ENCODE peak calls at places on chromosome 16, in five cellular contexts. K is dorsolateral prefrontal cortex; Q is GOT3; A is nucleus accumbens; Y is stimulated activated naive CD4-positive, alpha-beta T cell. P is an unnamed sample.

GRCh38 chr16:88279998-88280397 is 102.8 kb upstream of the ZNF469 start:
- DNase-seq in Y (no peak), K (no peak), Q (no peak), A (no peak), P (no peak)

GRCh38 chr16:8882725-8883377 is 700 bp downstream of the LITAFD start:
- DNase-seq in Q (no peak), K (no peak), Y (no peak), A (no peak), P (no peak)

GRCh38 chr16:2983706-2984136 is 3.5 kb upstream of the PKMYT1 start:
- DNase-seq in A (peak; percentile 65), Q (peak; percentile 52), K (peak; percentile 78), Y (peak; percentile 24), P (peak; percentile 76)

GRCh38 chr16:7374614-7375174 is 42.0 kb downstream of the RBFOX1 start:
- DNase-seq in A (no peak), Q (no peak), K (no peak), Y (no peak), P (no peak)

GRCh38 chr16:24906199-24906808 is 60.5 kb downstream of the SLC5A11 start:
- DNase-seq in K (no peak), A (no peak), Q (no peak), Y (no peak), P (peak; percentile 41)

GRCh38 chr16:82157836-82158235 is 12.2 kb downstream of the MPHOSPH6 start:
- DNase-seq in K (no peak), A (no peak), Q (no peak), Y (no peak), P (no peak)

GRCh38 chr16:66843191-66843590 is 1.0 kb upstream of the CA7 start:
- DNase-seq in K (no peak), A (no peak), Q (no peak), Y (no peak), P (no peak)

GRCh38 chr16:68382296-68382718 is 66.0 kb downstream of the SMPD3 start:
- DNase-seq in Y (no peak), Q (no peak), K (no peak), A (no peak), P (peak; percentile 65)

GRCh38 chr16:16025214-16025968 is 76.0 kb downstream of the ABCC1 start:
- DNase-seq in K (no peak), Y (no peak), Q (no peak), A (no peak), P (peak; percentile 14)

GRCh38 chr16:50669741-50670140 is 11.4 kb downstream of the SNX20 start:
- DNase-seq in Y (no peak), K (no peak), A (no peak), Q (no peak), P (no peak)

GRCh38 chr16:50531359-50531758 is 16.8 kb upstream of the NKD1 start:
- DNase-seq in A (no peak), Q (no peak), Y (no peak), K (no peak), P (no peak)

GRCh38 chr16:50208460-50208931 is 55.4 kb downstream of the TENT4B start:
- DNase-seq in K (no peak), Q (no peak), Y (no peak), A (no peak), P (no peak)

GRCh38 chr16:715448-716249 is 731 bp downstream of the METRN start:
- DNase-seq in Y (no peak), K (no peak), A (no peak), Q (no peak), P (peak; percentile 56)

GRCh38 chr16:22623351-22623781 is 112.7 kb downstream of the NPIPB5 start:
- DNase-seq in Y (no peak), Q (no peak), A (no peak), K (no peak), P (no peak)

GRCh38 chr16:85514601-85515318 is 98.4 kb upstream of the GSE1 start:
- DNase-seq in Y (no peak), K (peak; percentile 52), A (peak; percentile 44), Q (peak; percentile 89), P (no peak)

GRCh38 chr16:35194681-35195080 is 1735.3 kb downstream of the TP53TG3F start:
- DNase-seq in Q (no peak), K (no peak), Y (no peak), A (no peak), P (no peak)

GRCh38 chr16:17784073-17784472 is 313.3 kb upstream of the XYLT1 start:
- DNase-seq in A (no peak), Y (no peak), K (no peak), Q (no peak), P (peak; percentile 3)

GRCh38 chr16:57041182-57042156 is 50.9 kb upstream of the CPNE2 start:
- DNase-seq in Y (peak; percentile 84), K (no peak), A (no peak), Q (no peak), P (peak; percentile 83)

GRCh38 chr16:27366687-27367462 is 35.1 kb upstream of the IL21R start:
- DNase-seq in A (no peak), K (no peak), Y (no peak), Q (no peak), P (no peak)

GRCh38 chr16:25734473-25735100 is 42.8 kb downstream of the HS3ST4 start:
- DNase-seq in A (no peak), Y (no peak), Q (no peak), K (no peak), P (no peak)

GRCh38 chr16:23728112-23728477 is 15.1 kb upstream of the ERN2 start:
- DNase-seq in A (no peak), Y (no peak), Q (no peak), K (no peak), P (no peak)

GRCh38 chr16:85312642-85313540 is 200.6 kb upstream of the CIBAR2 start:
- DNase-seq in Q (no peak), Y (no peak), A (no peak), K (no peak), P (peak; percentile 16)

GRCh38 chr16:77289331-77289809 is 90.2 kb downstream of the SYCE1L start:
- DNase-seq in K (no peak), A (no peak), Y (no peak), Q (no peak), P (no peak)